ENCODE peak calls at places on chromosomes 4 and X, in nine cellular contexts. Y is HEK293T, V is HS-27A, O is EL, Z is bronchial epithelial cell, N is ascending aorta, A is left lung, I is AG08396, C is posterior cingulate gyrus. X is an unnamed sample.

GRCh38 chr4:8847331-8847730 is 24.3 kb downstream of the HMX1 start:
- DNase-seq in I (no peak), C (peak), N (no peak), Y (no peak), A (peak), Z (no peak), V (no peak), O (no peak), X (no peak)

GRCh38 chrX:53305996-53306937 is 24.9 kb upstream of the IQSEC2 start:
- DNase-seq in Y (no peak), I (no peak), O (no peak), Z (no peak), N (no peak), C (no peak), A (no peak), V (no peak), X (no peak)

GRCh38 chr4:156598138-156598681 is 373.4 kb downstream of the PDGFC start:
- DNase-seq in Y (no peak), A (peak), V (no peak), I (no peak), C (no peak), N (no peak), Z (peak), O (peak), X (no peak)

GRCh38 chr4:96193061-96193460 is 353.2 kb downstream of the PDHA2 start:
- DNase-seq in Z (no peak), A (no peak), C (no peak), Y (no peak), V (no peak), N (no peak), O (no peak), I (no peak), X (no peak)

GRCh38 chrX:3713225-3713936 is at the start of gene PRKX:
- DNase-seq in V (no peak), O (peak), N (no peak), A (peak), Y (peak), I (peak), C (no peak), Z (no peak), X (no peak)

GRCh38 chrX:9467751-9468150 is 2.9 kb downstream of the TBL1X start:
- DNase-seq in N (no peak), O (no peak), Z (no peak), C (no peak), I (no peak), A (no peak), Y (no peak), V (no peak), X (no peak)

GRCh38 chr4:71609159-71609558 is 174.7 kb downstream of the GC start:
- DNase-seq in I (no peak), N (no peak), Y (no peak), C (no peak), O (peak), A (no peak), Z (peak), V (no peak), X (no peak)

GRCh38 chr4:125758438-125758837 is 443.7 kb downstream of the FAT4 start:
- DNase-seq in I (no peak), A (no peak), Y (no peak), C (no peak), V (no peak), N (no peak), O (no peak), Z (no peak), X (no peak)

GRCh38 chr4:31343058-31343457 is 622.9 kb downstream of the PCDH7 start:
- DNase-seq in V (no peak), O (no peak), A (no peak), Y (no peak), N (no peak), Z (no peak), C (no peak), I (no peak), X (no peak)

GRCh38 chrX:71195959-71196727 is 26.9 kb upstream of the GJB1 start:
- DNase-seq in V (no peak), A (no peak), O (no peak), Y (no peak), Z (no peak), I (no peak), N (no peak), C (no peak), X (no peak)

GRCh38 chr4:130074096-130074495 is 978.1 kb downstream of the C4orf33 start:
- DNase-seq in V (no peak), Y (no peak), Z (no peak), N (no peak), I (no peak), O (no peak), A (no peak), C (no peak), X (no peak)

GRCh38 chr4:102641796-102642195 is 119.0 kb downstream of the MANBA start:
- DNase-seq in I (no peak), O (no peak), Y (no peak), A (no peak), Z (no peak), C (no peak), N (no peak), V (no peak), X (no peak)

GRCh38 chrX:13646154-13646549 is 6.8 kb upstream of the TCEANC start:
- DNase-seq in A (peak), V (peak), O (peak), N (no peak), C (no peak), I (peak), Z (peak), Y (peak), X (peak)

GRCh38 chr4:168885416-168885815 is 124.6 kb downstream of the CBR4 start:
- DNase-seq in A (no peak), O (peak), N (no peak), C (no peak), Y (no peak), I (no peak), Z (no peak), V (no peak), X (no peak)

GRCh38 chr4:105088110-105088879 is 58.4 kb upstream of the TET2 start:
- DNase-seq in N (no peak), Z (peak), V (peak), A (no peak), C (peak), Y (no peak), I (peak), O (peak), X (no peak)

GRCh38 chrX:10360121-10360520 is 203.3 kb downstream of the CLCN4 start:
- DNase-seq in O (no peak), N (no peak), Y (no peak), C (peak), A (no peak), I (no peak), Z (no peak), V (no peak), X (no peak)

GRCh38 chr4:183658362-183659028 is 490 bp downstream of the RWDD4 start:
- DNase-seq in N (no peak), C (no peak), Z (peak), Y (no peak), A (no peak), O (peak), I (peak), V (no peak), X (no peak)

GRCh38 chrX:18973527-18974192 is 10.3 kb downstream of the PHKA2 start:
- DNase-seq in O (no peak), N (no peak), Y (no peak), I (no peak), A (no peak), V (no peak), Z (no peak), C (no peak), X (peak)

GRCh38 chr4:206054-206453 is 81.8 kb downstream of the ZNF718 start:
- DNase-seq in O (no peak), A (no peak), C (no peak), N (no peak), V (no peak), Z (no peak), I (no peak), Y (no peak), X (no peak)

GRCh38 chr4:1241936-1242505 is 6.9 kb downstream of the CTBP1 start:
- DNase-seq in I (peak), Y (no peak), V (no peak), O (no peak), Z (no peak), N (no peak), A (peak), C (peak), X (no peak)

GRCh38 chr4:101527186-101527585 is 179.9 kb upstream of the PPP3CA start:
- DNase-seq in C (no peak), Y (no peak), N (no peak), A (no peak), V (no peak), I (no peak), O (peak), Z (peak), X (no peak)

GRCh38 chr4:57442834-57443291 is 332.7 kb upstream of the IGFBP7 start:
- DNase-seq in C (peak), N (no peak), Y (peak), A (no peak), O (peak), Z (peak), V (no peak), I (peak), X (peak)

GRCh38 chr4:113153529-113154101 is 104.2 kb downstream of the ANK2 start:
- DNase-seq in A (no peak), I (no peak), Z (peak), V (no peak), C (no peak), Y (peak), N (no peak), O (no peak), X (no peak)

GRCh38 chrX:17559728-17560379 is 177.4 kb upstream of the SCML1 start:
- DNase-seq in V (no peak), C (no peak), N (no peak), O (peak), Y (peak), A (no peak), Z (peak), I (peak), X (no peak)

GRCh38 chr4:107094332-107094731 is 58.2 kb upstream of the DKK2 start:
- DNase-seq in Y (peak), I (peak), C (no peak), A (no peak), V (peak), O (peak), N (no peak), Z (peak), X (no peak)

GRCh38 chr4:141703497-141703896 is 67.1 kb downstream of the IL15 start:
- DNase-seq in N (no peak), C (no peak), I (no peak), Z (no peak), V (no peak), O (no peak), A (no peak), Y (no peak), X (no peak)

GRCh38 chr4:114076865-114077264 is 97.4 kb upstream of the ARSJ start:
- DNase-seq in A (no peak), O (peak), C (no peak), N (no peak), V (no peak), Z (peak), Y (no peak), I (no peak), X (no peak)

GRCh38 chr4:73721901-73722300 is 18.5 kb upstream of the CXCL8 start:
- DNase-seq in O (peak), I (no peak), N (no peak), Z (no peak), C (no peak), V (no peak), Y (no peak), A (no peak), X (no peak)

X was measured in nucleus accumbens.